ENCODE peak calls at places on chromosomes 6 and 20, in eight cellular contexts. Y is CD4-positive, CD25-positive, alpha-beta regulatory T cell; K is PC-3; J is cardiac fibroblast; O is left cardiac atrium; P is AML-193; D is midbrain; G is GDM1. A is an unnamed sample.

GRCh38 chr6:141103246-141103645 is 1029.5 kb upstream of the GJE1 start:
- DNase-seq in Y (no peak), K (peak), J (peak), O (no peak), P (no peak), D (no peak), G (no peak), A (no peak)

GRCh38 chr20:36645998-36646397 is at the start of gene SLA2:
- DNase-seq in Y (peak), K (no peak), J (no peak), O (peak), P (peak), D (no peak), G (peak), A (no peak)

GRCh38 chr20:45629496-45630100 is at the start of gene WFDC10A:
- DNase-seq in Y (peak), K (peak), J (peak), O (no peak), P (peak), D (no peak), G (peak), A (peak)

GRCh38 chr6:13715444-13715883 is 3.8 kb upstream of the RANBP9 start:
- DNase-seq in Y (peak), K (peak), J (no peak), O (no peak), P (peak), D (no peak), G (no peak), A (no peak)

GRCh38 chr6:14857501-14857900 is 388.4 kb upstream of the JARID2 start:
- DNase-seq in Y (peak), K (no peak), J (no peak), O (no peak), P (no peak), D (no peak), G (no peak), A (no peak)

GRCh38 chr6:14211596-14211961 is 94.0 kb downstream of the CD83 start:
- DNase-seq in Y (no peak), K (peak), J (peak), O (peak), P (no peak), D (no peak), G (no peak), A (no peak)

GRCh38 chr20:7772376-7772775 is 167.9 kb downstream of the HAO1 start:
- DNase-seq in Y (no peak), K (no peak), J (peak), O (no peak), P (no peak), D (no peak), G (no peak), A (no peak)

GRCh38 chr6:15389079-15389758 is 143.3 kb downstream of the JARID2 start:
- DNase-seq in Y (no peak), K (no peak), J (peak), O (no peak), P (no peak), D (peak), G (no peak), A (no peak)

GRCh38 chr20:35640724-35641123 is 24.0 kb downstream of the CPNE1 start:
- DNase-seq in Y (no peak), K (no peak), J (no peak), O (no peak), P (no peak), D (no peak), G (no peak), A (no peak)

GRCh38 chr20:23700931-23701330 is 12.1 kb upstream of the CST4 start:
- DNase-seq in Y (no peak), K (no peak), J (no peak), O (no peak), P (no peak), D (no peak), G (no peak), A (no peak)

GRCh38 chr6:3011592-3011991 is 11.9 kb downstream of the NQO2 start:
- DNase-seq in Y (peak), K (no peak), J (no peak), O (no peak), P (no peak), D (no peak), G (no peak), A (no peak)

GRCh38 chr6:34667481-34668238 is 28.9 kb downstream of the ILRUN start:
- DNase-seq in Y (no peak), K (no peak), J (no peak), O (no peak), P (no peak), D (no peak), G (no peak), A (no peak)

GRCh38 chr6:164700497-164700896 is 608.9 kb downstream of the C6orf118 start:
- DNase-seq in Y (no peak), K (no peak), J (no peak), O (no peak), P (no peak), D (no peak), G (no peak), A (no peak)

GRCh38 chr20:45406260-45407066 is 1.6 kb upstream of the DBNDD2 start:
- DNase-seq in Y (peak), K (peak), J (peak), O (peak), P (no peak), D (peak), G (peak), A (no peak)

GRCh38 chr6:81561071-81561564 is 191.4 kb downstream of the TENT5A start:
- DNase-seq in Y (no peak), K (no peak), J (no peak), O (no peak), P (no peak), D (no peak), G (no peak), A (no peak)

GRCh38 chr6:3715285-3715684 is 36.2 kb downstream of the PXDC1 start:
- DNase-seq in Y (no peak), K (no peak), J (no peak), O (no peak), P (no peak), D (no peak), G (no peak), A (no peak)

GRCh38 chr20:44651507-44652373 is at the start of gene ADA:
- DNase-seq in Y (peak), K (peak), J (peak), O (peak), P (peak), D (peak), G (peak), A (no peak)

GRCh38 chr20:41984031-41984430 is 365.9 kb upstream of the CHD6 start:
- DNase-seq in Y (no peak), K (no peak), J (no peak), O (no peak), P (no peak), D (no peak), G (no peak), A (no peak)

GRCh38 chr6:46023216-46023915 is 7.7 kb upstream of the CLIC5 start:
- DNase-seq in Y (no peak), K (no peak), J (peak), O (no peak), P (no peak), D (no peak), G (no peak), A (no peak)

GRCh38 chr20:33919653-33920052 is 74.1 kb upstream of the RALY start:
- DNase-seq in Y (peak), K (no peak), J (no peak), O (no peak), P (peak), D (no peak), G (no peak), A (no peak)

GRCh38 chr6:29674008-29674407 is 6.9 kb downstream of the ZFP57 start:
- DNase-seq in Y (no peak), K (no peak), J (no peak), O (no peak), P (no peak), D (no peak), G (no peak), A (no peak)

GRCh38 chr6:2802521-2803060 is 37.4 kb downstream of the WRNIP1 start:
- DNase-seq in Y (no peak), K (no peak), J (no peak), O (no peak), P (no peak), D (no peak), G (no peak), A (no peak)